ENCODE peak calls at places on chromosomes 7 and 10, in four cellular contexts. One of them, this sample, is unnamed.
A peak's percentile ranks its signal among the peaks of the same experiment; 100 is the strongest.

GRCh38 chr7:1090236-1090635 is 2.3 kb downstream of the GPER1 start:
- DNase-seq in SK-N-SH: no peak
- DNase-seq in IMR-90: no peak
- DNase-seq in A549: no peak
- DNase-seq in this sample: no peak

GRCh38 chr7:51949726-51950644 is 633.4 kb upstream of the COBL start:
- DNase-seq in IMR-90: no peak
- DNase-seq in A549: no peak
- DNase-seq in SK-N-SH: peak; percentile 28
- DNase-seq in this sample: no peak

GRCh38 chr7:77538186-77538907 is 1.3 kb downstream of the PTPN12 start:
- DNase-seq in IMR-90: peak; percentile 93
- DNase-seq in A549: peak; percentile 97
- DNase-seq in SK-N-SH: peak; percentile 73
- DNase-seq in this sample: peak; percentile 83

GRCh38 chr10:30730306-30730705 is 100.8 kb upstream of the LYZL2 start:
- DNase-seq in A549: no peak
- DNase-seq in IMR-90: no peak
- DNase-seq in SK-N-SH: no peak
- DNase-seq in this sample: no peak

GRCh38 chr7:85292908-85293576 is 106.2 kb upstream of the SEMA3D start:
- DNase-seq in A549: no peak
- DNase-seq in SK-N-SH: no peak
- DNase-seq in IMR-90: no peak
- DNase-seq in this sample: no peak

GRCh38 chr7:49866910-49867309 is 93.5 kb downstream of the VWC2 start:
- DNase-seq in SK-N-SH: no peak
- DNase-seq in A549: no peak
- DNase-seq in IMR-90: no peak
- DNase-seq in this sample: no peak

GRCh38 chr10:48314107-48314506 is 7.6 kb downstream of the MAPK8 start:
- DNase-seq in A549: no peak
- DNase-seq in SK-N-SH: no peak
- DNase-seq in IMR-90: no peak
- DNase-seq in this sample: no peak

GRCh38 chr7:83054472-83054871 is 108.2 kb downstream of the PCLO start:
- DNase-seq in IMR-90: no peak
- DNase-seq in A549: no peak
- DNase-seq in SK-N-SH: no peak
- DNase-seq in this sample: no peak

GRCh38 chr10:79295593-79295992 is 51.7 kb upstream of the PPIF start:
- DNase-seq in SK-N-SH: no peak
- DNase-seq in A549: no peak
- DNase-seq in IMR-90: no peak
- DNase-seq in this sample: no peak

GRCh38 chr10:131168238-131168875 is 143.2 kb downstream of the TCERG1L start:
- DNase-seq in A549: no peak
- DNase-seq in IMR-90: no peak
- DNase-seq in SK-N-SH: no peak
- DNase-seq in this sample: no peak

GRCh38 chr10:131248376-131249165 is 63.0 kb downstream of the TCERG1L start:
- DNase-seq in IMR-90: no peak
- DNase-seq in SK-N-SH: no peak
- DNase-seq in A549: no peak
- DNase-seq in this sample: no peak

GRCh38 chr10:122208616-122209430 is 62.3 kb upstream of the BTBD16 start:
- DNase-seq in A549: no peak
- DNase-seq in IMR-90: no peak
- DNase-seq in SK-N-SH: no peak
- DNase-seq in this sample: no peak

GRCh38 chr10:87064651-87065050 is 30.0 kb downstream of the GLUD1 start:
- DNase-seq in IMR-90: no peak
- DNase-seq in SK-N-SH: no peak
- DNase-seq in A549: no peak
- DNase-seq in this sample: no peak

GRCh38 chr10:66746711-66747110 is 179.1 kb upstream of the LRRTM3 start:
- DNase-seq in SK-N-SH: no peak
- DNase-seq in A549: no peak
- DNase-seq in IMR-90: no peak
- DNase-seq in this sample: no peak

GRCh38 chr7:158407581-158408331 is 179.9 kb downstream of the PTPRN2 start:
- DNase-seq in SK-N-SH: peak; percentile 74
- DNase-seq in A549: peak; percentile 76
- DNase-seq in IMR-90: no peak
- DNase-seq in this sample: peak; percentile 38

GRCh38 chr7:142542938-142543337 is 206.3 kb upstream of the PRSS1 start:
- DNase-seq in SK-N-SH: no peak
- DNase-seq in A549: no peak
- DNase-seq in IMR-90: peak; percentile 81
- DNase-seq in this sample: no peak

GRCh38 chr10:52004342-52004949 is 305.1 kb upstream of the CSTF2T start:
- DNase-seq in A549: peak; percentile 41
- DNase-seq in IMR-90: peak; percentile 67
- DNase-seq in SK-N-SH: peak; percentile 60
- DNase-seq in this sample: peak; percentile 17

GRCh38 chr7:30922596-30922995 is 10.9 kb downstream of the AQP1 start:
- DNase-seq in A549: no peak
- DNase-seq in SK-N-SH: peak; percentile 12
- DNase-seq in IMR-90: no peak
- DNase-seq in this sample: no peak

GRCh38 chr7:30920021-30920583 is 8.4 kb downstream of the AQP1 start:
- DNase-seq in A549: no peak
- DNase-seq in IMR-90: no peak
- DNase-seq in SK-N-SH: peak; percentile 17
- DNase-seq in this sample: no peak

GRCh38 chr7:30921951-30922401 is 10.3 kb downstream of the AQP1 start:
- DNase-seq in SK-N-SH: no peak
- DNase-seq in A549: no peak
- DNase-seq in IMR-90: no peak
- DNase-seq in this sample: no peak

GRCh38 chr7:30921540-30921930 is 9.9 kb downstream of the AQP1 start:
- DNase-seq in A549: no peak
- DNase-seq in IMR-90: no peak
- DNase-seq in SK-N-SH: peak; percentile 31
- DNase-seq in this sample: no peak

DNA sequence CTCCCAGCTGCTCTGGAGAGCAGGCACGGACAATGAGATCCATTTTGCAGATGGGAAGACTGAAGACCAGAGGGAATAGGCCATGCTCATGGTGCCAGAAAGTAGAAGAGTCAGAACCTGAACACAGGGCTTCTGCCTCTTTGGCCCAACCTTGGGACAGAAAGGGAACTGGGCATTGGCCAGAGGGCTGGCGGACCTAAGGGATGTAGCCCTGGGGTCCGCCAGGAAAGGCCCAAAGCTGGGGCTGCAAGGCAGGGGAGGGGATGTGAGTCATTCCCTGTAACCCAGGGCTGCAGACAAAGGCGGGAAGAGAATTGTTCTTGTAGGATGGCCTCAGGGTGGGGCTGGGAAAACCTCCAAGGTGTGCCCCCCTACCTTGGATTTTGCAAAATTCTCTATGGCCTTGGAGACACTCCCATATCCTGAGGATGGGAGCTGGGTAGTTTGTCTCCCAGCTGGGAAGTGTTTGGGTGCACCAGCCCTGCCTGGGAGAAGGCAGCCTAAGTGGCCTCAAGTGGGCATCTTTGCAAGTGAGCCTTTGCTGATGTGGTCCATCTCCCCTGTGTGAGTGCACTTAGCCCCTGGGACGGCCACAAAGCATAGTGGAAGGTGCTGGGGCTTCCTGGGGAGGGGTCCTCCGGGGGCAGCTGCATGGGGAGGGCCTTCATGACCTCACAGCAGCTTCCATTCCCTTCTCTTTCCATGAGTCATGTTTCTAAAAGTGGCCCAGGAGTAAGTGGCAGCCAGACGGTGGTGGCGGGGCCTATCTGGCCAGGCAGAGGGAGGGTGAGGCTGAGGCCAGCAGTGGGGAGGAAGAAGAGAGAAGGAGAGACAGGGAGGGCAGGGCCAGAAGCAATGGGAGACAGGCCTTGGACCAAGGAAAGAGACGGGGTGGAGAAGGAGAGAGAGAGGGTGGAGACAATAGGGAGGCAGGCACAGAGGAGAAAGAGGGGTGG is 9.2 kb downstream of the AQP1 start:
- DNase-seq in A549: peak; percentile 27
- DNase-seq in IMR-90: peak; percentile 49
- DNase-seq in SK-N-SH: peak; percentile 14
- DNase-seq in this sample: peak; percentile 67
- TF ChIP-seq RCOR1 in A549: no peak
- TF ChIP-seq RCOR1 in IMR-90: no peak
- TF ChIP-seq RCOR1 in SK-N-SH: no peak
- TF ChIP-seq RCOR1 in this sample: no peak

DNA sequence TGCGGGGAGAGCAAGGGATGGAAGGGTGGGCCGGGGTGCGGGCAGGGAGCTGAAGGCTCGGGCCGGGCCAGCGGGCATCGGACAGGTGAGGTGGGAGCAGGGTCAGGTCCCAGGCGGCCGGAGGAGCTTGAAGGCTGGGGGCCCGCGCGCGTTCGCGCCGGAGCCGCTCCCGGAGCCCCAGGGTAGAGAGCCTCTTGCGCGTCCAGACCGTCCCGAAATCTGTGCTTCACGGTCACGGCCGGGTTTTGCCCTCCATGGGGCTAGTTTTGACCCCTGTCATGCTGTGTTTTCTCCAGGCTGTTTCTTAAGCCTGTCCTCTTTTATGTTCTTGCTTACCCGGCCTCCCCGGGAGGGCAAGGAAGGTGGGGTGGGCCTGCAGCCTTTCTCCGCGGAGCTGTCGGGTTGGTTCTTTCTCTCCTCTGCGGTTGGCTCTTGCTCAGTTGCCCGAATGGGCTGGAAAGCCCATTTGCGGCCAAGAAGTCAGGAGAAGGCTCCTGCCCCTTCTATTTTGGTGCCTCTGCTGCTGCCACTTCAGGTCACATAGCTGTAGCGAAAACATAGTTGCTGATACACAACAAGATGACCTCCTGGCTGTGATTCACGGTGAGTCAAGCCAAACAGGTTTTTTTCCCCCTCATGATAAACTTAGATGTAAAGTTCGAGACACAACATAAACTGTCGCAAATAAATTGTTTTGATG is 650 bp downstream of the UBE2D1 start:
- DNase-seq in A549: peak; percentile 40
- DNase-seq in SK-N-SH: no peak
- DNase-seq in IMR-90: peak; percentile 61
- DNase-seq in this sample: peak; percentile 33
- TF ChIP-seq RCOR1 in A549: no peak
- TF ChIP-seq RCOR1 in SK-N-SH: no peak
- TF ChIP-seq RCOR1 in IMR-90: no peak
- TF ChIP-seq RCOR1 in this sample: no peak

GRCh38 chr10:104043854-104044253 is 41.8 kb downstream of the COL17A1 start:
- DNase-seq in IMR-90: no peak
- DNase-seq in A549: no peak
- DNase-seq in SK-N-SH: no peak
- DNase-seq in this sample: no peak

GRCh38 chr10:104041891-104042535 is 43.7 kb downstream of the COL17A1 start:
- DNase-seq in A549: no peak
- DNase-seq in IMR-90: no peak
- DNase-seq in SK-N-SH: no peak
- DNase-seq in this sample: no peak

GRCh38 chr10:104046651-104047050 is 39.0 kb downstream of the COL17A1 start:
- DNase-seq in SK-N-SH: no peak
- DNase-seq in A549: no peak
- DNase-seq in IMR-90: no peak
- DNase-seq in this sample: no peak

GRCh38 chr10:104043185-104043830 is 42.4 kb downstream of the COL17A1 start:
- DNase-seq in A549: no peak
- DNase-seq in IMR-90: no peak
- DNase-seq in SK-N-SH: no peak
- DNase-seq in this sample: no peak

DNA sequence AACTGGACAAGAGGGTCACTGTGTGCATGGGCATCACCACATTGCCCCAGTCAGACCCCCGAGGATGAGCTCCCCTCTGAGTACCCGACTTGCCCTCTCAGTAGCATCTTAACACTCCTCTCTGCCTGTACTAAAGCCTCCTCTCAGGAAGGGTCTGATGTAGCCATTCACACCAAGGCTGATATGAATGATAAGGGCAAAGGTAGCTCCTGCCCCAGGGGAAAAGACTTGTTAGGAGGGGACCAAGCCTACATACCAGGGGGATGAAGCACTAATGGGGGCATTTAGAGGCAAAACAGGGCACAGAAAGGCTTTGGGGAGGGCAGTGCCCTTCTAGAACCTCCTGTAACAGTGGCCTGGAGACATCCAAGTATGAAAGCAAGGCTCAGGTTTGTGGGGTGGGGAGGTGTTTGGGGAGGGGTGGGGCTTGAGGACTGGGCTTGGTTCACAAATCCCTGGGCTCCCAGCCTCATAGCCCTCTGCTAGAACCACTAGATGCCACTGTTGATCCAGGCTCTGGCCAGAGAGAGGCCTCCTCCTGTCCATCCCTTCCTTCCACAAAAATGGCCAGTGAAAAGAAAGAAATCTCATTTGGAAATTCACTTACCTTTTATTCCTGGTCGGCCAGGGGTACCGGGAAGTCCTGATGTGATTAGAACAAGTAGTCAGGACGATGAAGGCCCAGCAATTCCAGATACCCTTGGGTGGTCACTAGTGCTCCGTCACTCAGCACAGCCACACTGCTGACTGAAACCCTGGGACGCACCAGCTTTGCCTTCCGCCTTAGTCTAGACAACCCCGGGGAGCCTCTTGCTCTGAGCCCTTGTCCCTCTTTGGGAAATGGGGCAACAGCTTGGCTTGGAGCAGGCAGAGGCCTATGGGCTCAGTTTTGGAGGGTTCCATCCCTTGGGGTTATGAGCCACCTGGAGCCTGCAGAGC is 40.3 kb downstream of the COL17A1 start:
- DNase-seq in A549: peak; percentile 78
- DNase-seq in IMR-90: peak; percentile 76
- DNase-seq in SK-N-SH: peak; percentile 74
- DNase-seq in this sample: peak; percentile 41
- TF ChIP-seq RCOR1 in A549: no peak
- TF ChIP-seq RCOR1 in IMR-90: no peak
- TF ChIP-seq RCOR1 in SK-N-SH: no peak
- TF ChIP-seq RCOR1 in this sample: no peak

DNA sequence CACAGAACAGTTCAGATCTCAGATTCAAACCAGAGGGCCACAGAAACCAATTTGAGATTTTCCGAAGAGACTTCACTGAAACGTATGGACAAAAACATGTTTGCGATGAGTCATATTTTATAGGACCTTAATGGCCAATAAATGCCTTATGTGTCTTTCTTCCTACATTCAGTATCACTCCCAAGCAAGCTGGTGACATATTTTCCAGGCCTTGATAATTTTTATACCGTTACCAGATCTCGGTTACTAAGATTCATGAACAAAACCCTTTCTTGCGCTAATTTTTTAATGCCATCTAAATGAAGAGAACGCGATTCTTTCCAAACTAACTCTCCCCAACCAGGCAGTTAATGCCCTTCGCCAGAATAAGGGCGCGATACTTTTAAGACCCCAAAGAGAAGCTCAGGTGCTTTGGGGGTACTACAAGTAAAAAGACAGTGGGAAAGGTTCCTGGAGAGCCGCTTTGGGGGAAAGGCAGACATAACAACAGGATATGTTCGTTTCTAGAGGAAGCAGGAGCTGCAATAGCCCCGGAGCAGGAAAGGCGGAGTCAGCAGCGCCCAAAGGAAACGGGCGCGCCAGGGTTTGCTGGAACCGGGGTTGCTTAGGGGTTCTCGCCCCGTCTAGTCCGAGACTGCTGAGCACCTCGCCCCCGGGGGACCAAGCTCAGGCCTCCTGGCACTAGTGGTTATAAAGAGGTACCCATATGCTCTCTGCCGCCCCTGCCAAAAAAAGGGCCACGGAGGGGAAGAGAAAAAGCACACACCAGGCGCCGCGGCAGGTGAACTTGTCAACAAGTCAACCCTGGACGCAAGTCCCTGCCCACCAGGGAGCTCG is 878 bp downstream of the ICA1 start:
- DNase-seq in SK-N-SH: peak; percentile 74
- DNase-seq in IMR-90: no peak
- DNase-seq in A549: peak; percentile 24
- DNase-seq in this sample: peak; percentile 28
- TF ChIP-seq RCOR1 in SK-N-SH: no peak
- TF ChIP-seq RCOR1 in IMR-90: no peak
- TF ChIP-seq RCOR1 in A549: no peak
- TF ChIP-seq RCOR1 in this sample: no peak